ENCODE peak calls at places on chromosomes 7 and 10, in ten cellular contexts. E is GM12892; M is stimulated activated CD4-positive, alpha-beta T cell treated with anti-CD3 and anti-CD28 coated beads, Interleukin-2, amount 100 ng/mL, for 48 hours; T is foreskin fibroblast; V is T-helper 9 cell; P is activated CD8-positive, alpha-beta T cell treated with anti-CD3 and anti-CD28 coated beads, Interleukin-2, amount 10 ng/mL, durations not matched to agents 7 days and 5 days; K is adipocyte; D is chondrocyte; A is DMS153; Y is skeletal muscle cell. X is an unnamed sample.

GRCh38 chr7:34036972-34037792 is 131.8 kb downstream of the BMPER start:
- DNase-seq in V (no peak), P (no peak), A (no peak), K (no peak), T (peak), M (no peak), E (no peak), Y (no peak), D (no peak), X (no peak)

GRCh38 chr7:10924370-10924769 is 49.3 kb upstream of the PHF14 start:
- DNase-seq in D (no peak), Y (no peak), K (no peak), E (no peak), V (no peak), A (no peak), T (no peak), P (no peak), M (no peak), X (no peak)

GRCh38 chr7:66666313-66666952 is 37.8 kb downstream of the KCTD7 start:
- DNase-seq in T (no peak), D (no peak), V (no peak), P (no peak), E (no peak), M (no peak), Y (no peak), K (no peak), A (no peak), X (no peak)

GRCh38 chr10:15630353-15630752 is 89.4 kb downstream of the ITGA8 start:
- DNase-seq in E (no peak), T (no peak), D (no peak), V (no peak), P (no peak), Y (no peak), M (no peak), A (no peak), K (no peak), X (no peak)

GRCh38 chr10:57026307-57026706 is 665.2 kb upstream of the ZWINT start:
- DNase-seq in A (no peak), T (no peak), Y (no peak), D (no peak), V (no peak), E (no peak), K (no peak), M (no peak), P (no peak), X (no peak)

GRCh38 chr10:10665750-10666149 is 351.9 kb upstream of the CELF2 start:
- DNase-seq in E (no peak), Y (no peak), P (no peak), M (no peak), A (no peak), T (no peak), D (no peak), K (no peak), V (no peak), X (no peak)

GRCh38 chr10:109587366-109587765 is 335.9 kb downstream of the XPNPEP1 start:
- DNase-seq in M (no peak), T (no peak), A (peak), D (no peak), V (no peak), K (no peak), P (no peak), Y (no peak), E (no peak), X (no peak)

GRCh38 chr7:32785365-32785764 is 106.2 kb downstream of the KBTBD2 start:
- DNase-seq in K (no peak), A (peak), P (no peak), V (no peak), E (no peak), D (no peak), M (no peak), T (no peak), Y (no peak), X (no peak)

GRCh38 chr7:83426325-83426724 is 222.6 kb downstream of the SEMA3E start:
- DNase-seq in V (no peak), P (no peak), D (no peak), Y (no peak), T (no peak), M (no peak), E (no peak), A (no peak), K (no peak), X (no peak)

GRCh38 chr7:103851357-103851756 is 138.1 kb downstream of the RELN start:
- DNase-seq in V (no peak), D (no peak), T (peak), P (no peak), A (no peak), K (peak), M (no peak), E (no peak), Y (no peak), X (no peak)

GRCh38 chr10:68406111-68406814 is 814 bp downstream of the RUFY2 start:
- DNase-seq in M (peak), P (peak), Y (peak), T (peak), K (peak), D (no peak), E (peak), A (peak), V (no peak), X (peak)

GRCh38 chr7:117896339-117896738 is 23.1 kb upstream of the CTTNBP2 start:
- DNase-seq in A (peak), D (no peak), E (no peak), P (no peak), K (no peak), V (no peak), M (no peak), Y (no peak), T (no peak), X (no peak)

GRCh38 chr7:11315687-11316258 is 342.1 kb downstream of the PHF14 start:
- DNase-seq in M (no peak), E (no peak), K (no peak), V (no peak), P (no peak), T (no peak), D (no peak), Y (no peak), A (no peak), X (no peak)

GRCh38 chr10:45197816-45198595 is 117.4 kb downstream of the OR13A1 start:
- DNase-seq in M (no peak), T (no peak), A (no peak), K (no peak), V (no peak), E (no peak), P (no peak), Y (no peak), D (peak), X (no peak)

GRCh38 chr7:102991540-102992214 is 78.9 kb downstream of the LRRC17 start:
- DNase-seq in P (no peak), Y (peak), V (no peak), M (no peak), D (no peak), A (peak), K (peak), E (no peak), T (peak), X (peak)

GRCh38 chr7:22110881-22111280 is 165.2 kb upstream of the CDCA7L start:
- DNase-seq in M (no peak), E (no peak), P (no peak), V (no peak), D (no peak), A (no peak), Y (no peak), T (peak), K (no peak), X (no peak)

GRCh38 chr10:89278034-89278535 is 23.8 kb upstream of the IFIT2 start:
- DNase-seq in E (no peak), K (peak), A (no peak), Y (peak), V (no peak), P (no peak), M (no peak), D (no peak), T (peak), X (peak)

GRCh38 chr7:33472348-33473025 is 343.1 kb downstream of the BBS9 start:
- DNase-seq in K (peak), D (no peak), P (no peak), V (no peak), A (no peak), E (no peak), Y (no peak), M (no peak), T (no peak), X (no peak)

GRCh38 chr7:77940647-77941046 is 142.1 kb downstream of the PHTF2 start:
- DNase-seq in M (no peak), E (no peak), P (peak), K (peak), Y (no peak), D (no peak), A (no peak), V (no peak), T (peak), X (no peak)

GRCh38 chr7:47636693-47637175 is 54.8 kb upstream of the TNS3 start:
- DNase-seq in P (no peak), A (no peak), K (peak), E (no peak), D (no peak), T (no peak), M (no peak), V (no peak), Y (no peak), X (no peak)

GRCh38 chr7:47503283-47503682 is 78.6 kb downstream of the TNS3 start:
- DNase-seq in M (no peak), A (no peak), T (peak), V (no peak), K (peak), Y (no peak), P (no peak), E (no peak), D (peak), X (no peak)

GRCh38 chr7:45119550-45119949 is 8.1 kb upstream of the TBRG4 start:
- DNase-seq in P (no peak), D (no peak), Y (no peak), V (no peak), M (no peak), E (no peak), A (no peak), K (no peak), T (no peak), X (no peak)

GRCh38 chr7:24340727-24341126 is 56.7 kb downstream of the NPY start:
- DNase-seq in A (no peak), E (no peak), D (no peak), T (no peak), K (no peak), V (no peak), Y (no peak), P (no peak), M (no peak), X (no peak)

GRCh38 chr7:74657692-74658170 is at the start of gene GTF2I:
- DNase-seq in V (peak), Y (no peak), A (no peak), P (no peak), K (no peak), T (no peak), E (no peak), M (peak), D (peak), X (no peak)